ENCODE peak calls at places on chromosomes 11 and 22, in eight cellular contexts. N is neural progenitor cell, X is lung, T is IMR-90, M is transverse colon, Z is A549, A is lower lobe of right lung, B is PC-3. I is an unnamed sample.

GRCh38 chr22:38569181-38569971 is 607 bp downstream of the DMC1 start:
- DNase-seq in N (no peak), X (no peak), T (no peak), M (peak; percentile 10), Z (no peak), A (no peak), B (no peak), I (no peak)

GRCh38 chr11:3834349-3835099 is 6.2 kb downstream of the RHOG start:
- DNase-seq in N (no peak), X (peak; percentile 64), T (no peak), M (peak; percentile 59), Z (no peak), A (peak; percentile 79), B (no peak), I (no peak)

GRCh38 chr11:13229675-13230359 is 47.8 kb upstream of the BMAL1 start:
- DNase-seq in N (no peak), X (no peak), T (no peak), M (no peak), Z (no peak), A (no peak), B (no peak), I (no peak)

GRCh38 chr11:110297726-110298297 is 1.4 kb upstream of the RDX start:
- DNase-seq in N (no peak), X (no peak), T (no peak), M (no peak), Z (peak; percentile 37), A (no peak), B (peak; percentile 48), I (no peak)

GRCh38 chr22:38300197-38300945 is 16.9 kb downstream of the CSNK1E start:
- DNase-seq in N (no peak), X (no peak), T (no peak), M (no peak), Z (no peak), A (no peak), B (no peak), I (no peak)

GRCh38 chr11:19868281-19868821 is 155.7 kb downstream of the NAV2 start:
- DNase-seq in N (no peak), X (peak; percentile 59), T (peak; percentile 65), M (peak; percentile 11), Z (no peak), A (no peak), B (peak; percentile 33), I (peak; percentile 19)

GRCh38 chr11:15724611-15725010 is 609.9 kb downstream of the INSC start:
- DNase-seq in N (no peak), X (no peak), T (peak; percentile 67), M (no peak), Z (no peak), A (no peak), B (no peak), I (no peak)

GRCh38 chr11:70498171-70498571 is 99.8 kb downstream of the CTTN start:
- DNase-seq in N (no peak), X (no peak), T (no peak), M (no peak), Z (no peak), A (peak; percentile 12), B (no peak), I (no peak)

GRCh38 chr22:46602025-46602424 is 18.2 kb upstream of the GRAMD4 start:
- DNase-seq in N (no peak), X (no peak), T (no peak), M (no peak), Z (no peak), A (peak; percentile 72), B (no peak), I (no peak)

GRCh38 chr11:119664063-119664572 is 64.9 kb downstream of the NECTIN1 start:
- DNase-seq in N (peak; percentile 38), X (no peak), T (peak; percentile 16), M (no peak), Z (no peak), A (no peak), B (no peak), I (no peak)

GRCh38 chr11:68127791-68128681 is 6.8 kb upstream of the CHKA start:
- DNase-seq in N (peak; percentile 91), X (peak; percentile 77), T (peak; percentile 40), M (peak; percentile 50), Z (no peak), A (peak; percentile 83), B (peak; percentile 73), I (no peak)

GRCh38 chr11:61092280-61092766 is 10.0 kb upstream of the CD5 start:
- DNase-seq in N (no peak), X (no peak), T (no peak), M (peak; percentile 26), Z (no peak), A (no peak), B (no peak), I (no peak)

GRCh38 chr11:47477323-47477722 is 28.4 kb upstream of the RAPSN start:
- DNase-seq in N (no peak), X (no peak), T (peak; percentile 69), M (no peak), Z (no peak), A (no peak), B (peak; percentile 72), I (peak; percentile 69)

GRCh38 chr11:32489464-32489863 is 54.1 kb upstream of the WT1 start:
- DNase-seq in N (peak; percentile 17), X (no peak), T (no peak), M (no peak), Z (peak; percentile 11), A (no peak), B (no peak), I (no peak)

GRCh38 chr11:29162490-29162889 is 854.3 kb downstream of the KCNA4 start:
- DNase-seq in N (no peak), X (no peak), T (no peak), M (no peak), Z (no peak), A (no peak), B (no peak), I (no peak)

GRCh38 chr11:29161216-29161615 is 855.6 kb downstream of the KCNA4 start:
- DNase-seq in N (no peak), X (no peak), T (peak; percentile 43), M (no peak), Z (no peak), A (no peak), B (peak; percentile 40), I (peak; percentile 44)

DNA sequence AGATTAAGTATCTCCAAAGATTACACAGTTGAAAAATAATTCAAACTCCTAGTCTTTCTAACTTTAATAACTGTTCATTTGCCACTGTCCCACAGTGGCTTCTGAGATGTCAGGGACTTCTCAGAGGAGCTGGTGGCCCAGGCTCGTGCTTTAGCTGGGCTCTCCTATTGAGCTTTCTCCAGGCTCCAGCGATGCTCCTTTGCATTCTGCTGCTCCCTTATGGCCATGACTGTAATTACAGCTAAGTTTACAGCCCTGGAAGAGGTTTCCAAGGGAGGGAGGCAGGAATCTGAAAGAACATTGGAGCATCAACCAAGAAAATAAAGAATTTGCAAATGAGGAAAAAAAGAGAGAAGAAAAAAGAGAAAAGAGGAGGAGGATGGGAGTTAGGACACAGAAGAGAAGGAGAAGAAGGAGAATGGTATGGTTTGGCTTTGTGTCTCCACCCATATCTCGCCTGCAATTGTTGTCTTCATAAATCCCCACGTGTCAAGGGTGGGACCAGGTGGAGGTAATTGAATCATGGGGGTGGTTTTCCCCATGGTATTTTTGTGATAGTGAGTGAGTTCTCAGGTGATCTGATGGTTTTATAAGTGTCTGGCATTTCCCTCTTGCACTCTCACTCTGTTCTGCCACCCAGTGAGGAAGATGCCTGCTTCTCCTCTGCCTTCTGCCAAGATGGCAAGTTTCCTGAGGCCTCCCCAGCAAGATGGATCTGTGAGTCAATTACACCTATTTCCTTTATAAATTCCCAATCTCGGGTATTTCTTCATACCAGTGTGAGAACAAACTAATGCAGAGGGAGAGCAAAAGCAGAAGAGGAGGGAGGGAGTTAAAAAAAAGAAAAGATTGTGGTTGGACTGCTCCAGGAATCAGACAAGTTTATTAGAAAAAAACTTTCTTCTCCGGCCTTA is 857.0 kb downstream of the KCNA4 start:
- DNase-seq in N (peak; percentile 82), X (peak; percentile 31), T (peak; percentile 90), M (peak; percentile 31), Z (peak; percentile 78), A (no peak), B (peak; percentile 84), I (peak; percentile 72)
- TF ChIP-seq CTCF in N (peak; percentile 75), X (no peak), T (peak; percentile 85), M (peak; percentile 62), Z (peak; percentile 46), A (peak; percentile 50), B (peak; percentile 88), I (peak; percentile 89)

GRCh38 chr11:115215694-115216615 is 288.3 kb downstream of the CADM1 start:
- DNase-seq in N (peak; percentile 42), X (no peak), T (no peak), M (no peak), Z (peak; percentile 24), A (no peak), B (no peak), I (no peak)
- TF ChIP-seq CTCF in N (peak; percentile 54), X (no peak), T (peak; percentile 27), M (peak; percentile 15), Z (no peak), A (peak; percentile 13), B (peak; percentile 16), I (no peak)

GRCh38 chr11:36264011-36264410 is 25.2 kb downstream of the COMMD9 start:
- DNase-seq in N (no peak), X (no peak), T (no peak), M (no peak), Z (no peak), A (no peak), B (no peak), I (no peak)

GRCh38 chr11:36261094-36261493 is 28.1 kb downstream of the COMMD9 start:
- DNase-seq in N (no peak), X (no peak), T (no peak), M (no peak), Z (no peak), A (no peak), B (no peak), I (no peak)

GRCh38 chr11:36257351-36257750 is 31.9 kb downstream of the COMMD9 start:
- DNase-seq in N (no peak), X (no peak), T (peak; percentile 54), M (no peak), Z (no peak), A (no peak), B (no peak), I (peak; percentile 7)

GRCh38 chr11:36254739-36255138 is 34.5 kb downstream of the COMMD9 start:
- DNase-seq in N (no peak), X (no peak), T (peak; percentile 36), M (no peak), Z (peak; percentile 18), A (no peak), B (peak; percentile 81), I (peak; percentile 10)

GRCh38 chr11:36258730-36259360 is 30.4 kb downstream of the COMMD9 start:
- DNase-seq in N (peak; percentile 84), X (peak; percentile 56), T (peak; percentile 77), M (peak; percentile 32), Z (peak; percentile 68), A (no peak), B (peak; percentile 74), I (peak; percentile 72)
- TF ChIP-seq CTCF in N (peak; percentile 79), X (no peak), T (peak; percentile 79), M (peak; percentile 45), Z (peak; percentile 68), A (peak; percentile 61), B (peak; percentile 77), I (peak; percentile 82)

DNA sequence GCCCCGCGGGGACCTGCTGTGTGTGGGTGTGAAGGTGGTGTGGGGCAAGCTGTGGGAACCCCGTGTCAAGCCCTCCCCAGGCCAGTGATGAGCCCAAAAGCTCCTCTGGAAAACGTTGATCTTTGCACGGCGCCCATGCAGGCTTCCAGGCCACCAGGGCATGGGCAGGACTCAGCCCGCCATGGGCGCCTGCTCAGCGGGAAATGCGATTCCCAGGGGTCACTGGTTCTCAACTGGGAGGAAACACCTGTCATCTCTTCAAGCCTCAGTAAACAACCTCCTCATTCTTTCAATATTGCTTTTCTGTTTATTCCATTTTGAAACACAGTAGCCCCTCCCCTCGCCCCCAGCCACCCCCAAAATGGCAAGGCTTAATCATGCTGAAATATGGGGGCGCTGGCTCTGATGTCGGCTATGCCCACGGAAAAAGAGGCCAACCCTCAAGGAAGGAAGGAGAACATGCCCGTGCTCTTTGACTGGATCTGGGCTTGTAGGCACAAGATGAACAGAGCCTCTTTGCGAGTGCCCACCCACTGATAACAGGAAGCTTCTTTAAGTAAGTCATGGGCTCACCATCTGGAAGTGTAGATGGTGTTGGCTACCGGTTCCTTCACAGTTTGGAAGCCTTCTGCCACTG is 543 bp upstream of the POU2AF1 start:
- DNase-seq in N (no peak), X (no peak), T (no peak), M (no peak), Z (no peak), A (no peak), B (no peak), I (no peak)
- TF ChIP-seq CTCF in N (no peak), X (no peak), T (no peak), M (no peak), Z (no peak), A (no peak), B (no peak), I (no peak)

I was measured in HFFc6.